ENCODE peak calls at places on chromosomes 11 and 22, in four cellular contexts. X, G, Z and D are unnamed samples.

GRCh38 chr11:70725272-70725671 is 326.9 kb downstream of the CTTN start:
- DNase-seq in X (no peak), G (no peak), Z (no peak), D (no peak)

GRCh38 chr11:125105921-125106320 is 5.5 kb downstream of the TMEM218 start:
- DNase-seq in X (no peak), G (no peak), Z (no peak), D (no peak)

GRCh38 chr11:1568451-1568911 is 3.6 kb downstream of the DUSP8 start:
- DNase-seq in X (peak; percentile 88), G (peak; percentile 54), Z (peak; percentile 44), D (peak; percentile 81)

GRCh38 chr11:73980001-73980960 is 2.4 kb downstream of the UCP2 start:
- DNase-seq in X (no peak), G (peak; percentile 78), Z (peak; percentile 73), D (peak; percentile 80)

GRCh38 chr22:45227645-45228400 is 12.9 kb downstream of the KIAA0930 start:
- DNase-seq in X (peak; percentile 41), G (no peak), Z (peak; percentile 81), D (no peak)

GRCh38 chr22:19959043-19959586 is 17.5 kb upstream of the TXNRD2 start:
- DNase-seq in X (peak; percentile 99), G (no peak), Z (peak; percentile 85), D (no peak)

GRCh38 chr22:22884888-22885840 is 2.5 kb upstream of the IGLL5 start:
- DNase-seq in X (no peak), G (no peak), Z (no peak), D (no peak)

GRCh38 chr22:39013923-39014722 is at the start of gene APOBEC3C:
- DNase-seq in X (peak; percentile 70), G (peak; percentile 69), Z (peak; percentile 91), D (peak; percentile 67)

GRCh38 chr11:19577391-19577831 is 135.2 kb upstream of the NAV2 start:
- DNase-seq in X (no peak), G (no peak), Z (peak; percentile 59), D (no peak)

GRCh38 chr22:45771711-45772110 is 100.1 kb downstream of the ATXN10 start:
- DNase-seq in X (no peak), G (no peak), Z (no peak), D (no peak)